ENCODE peak calls at places on chromosomes 4 and X, in nine cellular contexts. T is transverse colon; P is activated T-cell treated with anti-CD3 and anti-CD28 coated beads, Interleukin-2, amount 50 U/mL, for 4 hours; L is HFF-Myc; A is IMR-90; K is LHCN-M2; Y is mesenteric fat pad; D is ureter; R is NCI-H1092. Q is an unnamed sample.
A peak's percentile ranks its signal among the peaks of the same experiment; 100 is the strongest.

GRCh38 chr4:70724463-70724862 is 2.7 kb downstream of the RUFY3 start:
- DNase-seq in T (no peak), P (no peak), L (no peak), A (no peak), K (no peak), Y (no peak), D (no peak), R (no peak), Q (no peak)

GRCh38 chr4:68361146-68361589 is 11.3 kb upstream of the YTHDC1 start:
- DNase-seq in T (no peak), P (no peak), L (no peak), A (peak; percentile 70), K (peak; percentile 41), Y (no peak), D (no peak), R (no peak), Q (no peak)

GRCh38 chrX:13087322-13088154 is 43.1 kb upstream of the FAM9C start:
- DNase-seq in T (peak; percentile 45), P (peak; percentile 34), L (no peak), A (peak; percentile 70), K (no peak), Y (no peak), D (no peak), R (no peak), Q (no peak)

GRCh38 chr4:144666539-144667175 is 20.7 kb downstream of the HHIP start:
- DNase-seq in T (no peak), P (no peak), L (peak; percentile 50), A (peak; percentile 65), K (peak; percentile 55), Y (no peak), D (no peak), R (no peak), Q (no peak)

GRCh38 chr4:182492456-182492855 is 249.3 kb downstream of the TENM3 start:
- DNase-seq in T (no peak), P (no peak), L (no peak), A (peak; percentile 76), K (peak; percentile 73), Y (no peak), D (no peak), R (no peak), Q (no peak)

GRCh38 chr4:100022792-100023222 is 72.7 kb upstream of the H2AZ1 start:
- DNase-seq in T (no peak), P (no peak), L (no peak), A (no peak), K (no peak), Y (no peak), D (no peak), R (peak; percentile 82), Q (no peak)

GRCh38 chrX:125507119-125507518 is 187.4 kb downstream of the TEX13C start:
- DNase-seq in T (no peak), P (no peak), L (no peak), A (no peak), K (no peak), Y (no peak), D (no peak), R (no peak), Q (no peak)

GRCh38 chrX:53089224-53089842 is 4.6 kb upstream of the KANTR start:
- DNase-seq in T (peak; percentile 65), P (no peak), L (no peak), A (peak; percentile 68), K (peak; percentile 47), Y (no peak), D (no peak), R (peak; percentile 44), Q (peak; percentile 54)

GRCh38 chr4:33537527-33537926 is 2706.8 kb downstream of the ARAP2 start:
- DNase-seq in T (no peak), P (no peak), L (no peak), A (no peak), K (no peak), Y (no peak), D (no peak), R (no peak), Q (no peak)

GRCh38 chrX:105822138-105823091 is at the start of gene NRK:
- DNase-seq in T (no peak), P (no peak), L (no peak), A (no peak), K (no peak), Y (no peak), D (no peak), R (no peak), Q (peak; percentile 32)

GRCh38 chr4:150033109-150033508 is 45.1 kb upstream of the DCLK2 start:
- DNase-seq in T (no peak), P (no peak), L (no peak), A (no peak), K (no peak), Y (no peak), D (no peak), R (no peak), Q (no peak)

GRCh38 chrX:20665441-20665840 is 398.7 kb upstream of the RPS6KA3 start:
- DNase-seq in T (no peak), P (no peak), L (no peak), A (no peak), K (no peak), Y (no peak), D (no peak), R (no peak), Q (no peak)

GRCh38 chrX:80705379-80705778 is 104.3 kb downstream of the BRWD3 start:
- DNase-seq in T (no peak), P (no peak), L (no peak), A (no peak), K (no peak), Y (no peak), D (no peak), R (no peak), Q (no peak)

GRCh38 chrX:40340116-40340515 is 240.7 kb upstream of the ATP6AP2 start:
- DNase-seq in T (no peak), P (no peak), L (no peak), A (no peak), K (no peak), Y (no peak), D (no peak), R (no peak), Q (no peak)

GRCh38 chr4:52202251-52202779 is 151.2 kb downstream of the SPATA18 start:
- DNase-seq in T (no peak), P (no peak), L (no peak), A (no peak), K (no peak), Y (no peak), D (no peak), R (no peak), Q (no peak)

GRCh38 chrX:103656623-103657022 is 27.8 kb downstream of the TCEAL1 start:
- DNase-seq in T (no peak), P (no peak), L (no peak), A (peak; percentile 83), K (peak; percentile 93), Y (no peak), D (no peak), R (no peak), Q (no peak)

GRCh38 chrX:116272881-116273280 is 102.3 kb downstream of the AGTR2 start:
- DNase-seq in T (no peak), P (no peak), L (no peak), A (no peak), K (no peak), Y (no peak), D (no peak), R (no peak), Q (no peak)

GRCh38 chr4:164039482-164039881 is 545.0 kb downstream of the TMA16 start:
- DNase-seq in T (no peak), P (no peak), L (no peak), A (no peak), K (no peak), Y (no peak), D (no peak), R (no peak), Q (no peak)

GRCh38 chr4:88457307-88458090 is 580 bp downstream of the HERC5 start:
- DNase-seq in T (peak; percentile 40), P (peak; percentile 25), L (no peak), A (no peak), K (no peak), Y (no peak), D (peak; percentile 46), R (no peak), Q (peak; percentile 66)

GRCh38 chrX:19515615-19516105 is 352 bp upstream of the MAP3K15 start:
- DNase-seq in T (no peak), P (no peak), L (no peak), A (no peak), K (no peak), Y (no peak), D (no peak), R (no peak), Q (no peak)